ENCODE peak calls at places on chromosomes 12 and 14, in six cellular contexts. A is A673; Z is mucosa of descending colon; P is CD4-positive, alpha-beta memory T cell; K is OCI-LY7; C is uterus. M is an unnamed sample. For H3K4me1 and H3K9me3, the result is how much of the 10 kb centered on the place peaks cover.

GRCh38 chr12:32270818-32271710 is 128.3 kb upstream of the FGD4 start:
- DNase-seq in A (peak), Z (no peak), P (no peak), K (peak), C (no peak), M (no peak)

GRCh38 chr14:50423529-50423928 is 26.8 kb upstream of the CDKL1 start:
- DNase-seq in A (no peak), Z (no peak), P (no peak), K (no peak), C (no peak), M (no peak)

GRCh38 chr14:54776361-54777001 is 126.1 kb downstream of the GCH1 start:
- DNase-seq in A (peak), Z (peak), P (peak), K (no peak), C (no peak), M (peak)

GRCh38 chr12:68451261-68452091 is 119.3 kb upstream of the MDM1 start:
- DNase-seq in A (peak), Z (no peak), P (peak), K (no peak), C (peak), M (peak)

GRCh38 chr14:57382283-57382682 is 8.1 kb upstream of the NAA30 start:
- DNase-seq in A (peak), Z (no peak), P (no peak), K (no peak), C (no peak), M (no peak)

GRCh38 chr12:6941786-6942185 is 1.8 kb upstream of the RNU7-1 start:
- DNase-seq in A (no peak), Z (peak), P (no peak), K (no peak), C (peak), M (no peak)

GRCh38 chr12:58521796-58522195 is 398.5 kb downstream of the LRIG3 start:
- DNase-seq in A (no peak), Z (no peak), P (no peak), K (no peak), C (no peak), M (no peak)

GRCh38 chr12:59056931-59057330 is 136.6 kb upstream of the LRIG3 start:
- DNase-seq in A (no peak), Z (no peak), P (no peak), K (no peak), C (no peak), M (no peak)

GRCh38 chr12:5254703-5255102 is 177.2 kb upstream of the NTF3 start:
- DNase-seq in A (no peak), Z (no peak), P (no peak), K (no peak), C (no peak), M (no peak)

GRCh38 chr12:98182791-98183190 is 332.6 kb upstream of the TMPO start:
- DNase-seq in A (peak), Z (no peak), P (no peak), K (no peak), C (no peak), M (no peak)

GRCh38 chr12:40016960-40017359 is 88.9 kb downstream of the SLC2A13 start:
- DNase-seq in A (peak), Z (no peak), P (no peak), K (no peak), C (no peak), M (no peak)

GRCh38 chr14:26597136-26598080 is at the start of gene NOVA1:
- DNase-seq in A (no peak), Z (peak), P (no peak), K (no peak), C (peak), M (peak)

GRCh38 chr14:87996276-87996592 is 3.3 kb upstream of the GALC start:
- DNase-seq in A (no peak), Z (no peak), P (no peak), K (no peak), C (no peak), M (no peak)

GRCh38 chr12:120381752-120382419 is 12.9 kb upstream of the MSI1 start:
- DNase-seq in A (no peak), Z (no peak), P (no peak), K (no peak), C (no peak), M (no peak)

GRCh38 chr12:90058721-90059120 is 350.1 kb upstream of the ATP2B1 start:
- DNase-seq in A (peak), Z (no peak), P (no peak), K (no peak), C (no peak), M (no peak)

GRCh38 chr12:76964784-76965571 is 86.2 kb upstream of the CSRP2 start:
- DNase-seq in A (no peak), Z (no peak), P (no peak), K (no peak), C (no peak), M (no peak)

GRCh38 chr14:68249534-68250517 is 430.2 kb downstream of the RAD51B start:
- DNase-seq in A (peak), Z (no peak), P (no peak), K (no peak), C (no peak), M (no peak)

GRCh38 chr12:124480469-124481256 is 86.7 kb downstream of the NCOR2 start:
- DNase-seq in A (no peak), Z (peak), P (peak), K (peak), C (peak), M (peak)

GRCh38 chr12:131572626-131573025 is 138.3 kb upstream of the SFSWAP start:
- DNase-seq in A (no peak), Z (no peak), P (no peak), K (no peak), C (no peak), M (no peak)

GRCh38 chr12:26564391-26564790 is 268.6 kb downstream of the ITPR2 start:
- DNase-seq in A (no peak), Z (no peak), P (no peak), K (no peak), C (no peak), M (no peak)

GRCh38 chr14:97301931-97302559 is 504.9 kb downstream of the VRK1 start:
- DNase-seq in A (peak), Z (no peak), P (no peak), K (no peak), C (no peak), M (no peak)

GRCh38 chr12:66367015-66367667 is 64.8 kb downstream of the HELB start:
- DNase-seq in A (no peak), Z (no peak), P (no peak), K (no peak), C (no peak), M (no peak)

GRCh38 chr14:88793259-88793625 is 489 bp upstream of the EML5 start:
- DNase-seq in A (no peak), Z (no peak), P (no peak), K (no peak), C (peak), M (no peak)

GRCh38 chr12:92603741-92604432 is 98.9 kb upstream of the PLEKHG7 start:
- DNase-seq in A (no peak), Z (no peak), P (no peak), K (no peak), C (no peak), M (no peak)

GRCh38 chr12:52074006-52074405 is 4.2 kb downstream of the ATG101 start:
- DNase-seq in A (peak), Z (no peak), P (no peak), K (no peak), C (no peak), M (peak)

GRCh38 chr14:60195179-60195810 is 30.1 kb upstream of the DHRS7 start:
- DNase-seq in A (no peak), Z (no peak), P (no peak), K (peak), C (no peak), M (no peak)

GRCh38 chr12:74538491-74539258 is 1.0 kb downstream of the ATXN7L3B start:
- DNase-seq in A (no peak), Z (peak), P (peak), K (peak), C (no peak), M (no peak)

GRCh38 chr12:69064734-69065413 is 131.9 kb upstream of the CPM start:
- DNase-seq in A (no peak), Z (no peak), P (no peak), K (no peak), C (no peak), M (no peak)

GRCh38 chr14:91252901-91253794 is 8.6 kb upstream of the GPR68 start:
- DNase-seq in A (no peak), Z (peak), P (no peak), K (peak), C (no peak), M (no peak)

GRCh38 chr12:89067436-89067835 is 284.9 kb downstream of the DUSP6 start:
- DNase-seq in A (no peak), Z (no peak), P (no peak), K (no peak), C (no peak), M (no peak)

DNA sequence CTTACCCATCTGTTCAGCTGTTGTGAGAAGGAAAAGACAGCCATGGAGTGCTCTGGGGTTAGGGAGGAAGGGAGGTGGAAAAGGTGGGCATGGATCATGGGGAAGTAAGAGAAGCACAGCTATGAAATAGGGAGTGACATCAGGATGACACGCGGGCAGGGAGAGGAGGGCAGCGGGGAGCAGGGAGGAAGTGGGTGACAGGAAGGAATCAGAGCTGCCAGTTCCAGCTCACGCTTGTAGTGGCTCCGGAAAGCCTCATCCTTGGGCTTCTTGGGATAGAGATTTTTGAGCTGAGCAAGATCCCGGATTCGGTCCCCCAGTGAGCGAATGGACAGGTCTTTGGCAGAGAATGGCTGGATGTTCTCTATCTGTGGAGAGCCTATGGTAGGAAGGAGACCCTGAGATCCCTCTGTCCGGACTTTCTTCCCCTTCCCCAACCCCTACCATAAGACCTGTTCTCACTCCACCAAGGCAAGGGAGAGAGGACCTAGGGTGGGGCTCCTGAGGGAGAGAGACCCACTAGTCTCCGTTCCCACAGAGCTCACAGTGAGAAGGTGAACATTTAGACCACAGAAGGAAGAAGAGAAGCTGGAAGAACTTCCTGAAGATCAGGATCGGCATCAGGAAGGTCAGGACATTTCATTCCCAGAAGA is 10.3 kb downstream of the NAB2 start:
- DNase-seq in A (no peak), Z (no peak), P (no peak), K (no peak), C (no peak), M (no peak)
- H3K4me1 ChIP-seq in A (under half), Z (under half), P (under half), K (under half), C (under half), M (under half)

DNA sequence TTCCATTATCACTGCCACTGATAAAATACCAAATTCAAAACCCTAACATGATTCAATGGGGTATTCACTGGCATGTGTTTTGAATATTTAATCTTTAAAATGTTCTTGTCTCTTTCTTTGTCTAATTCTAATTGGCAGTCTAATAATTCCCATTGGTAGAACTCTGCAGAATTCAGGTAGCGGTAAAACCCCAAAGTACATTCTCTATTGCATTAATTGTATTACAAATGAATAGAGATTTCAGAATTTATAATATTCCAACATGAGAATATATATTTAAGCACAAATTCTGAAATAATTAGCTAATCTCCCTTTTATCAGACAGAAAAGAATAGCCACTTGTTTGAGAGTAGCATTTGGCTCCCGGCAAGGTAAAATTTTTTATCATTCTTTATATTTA is at the start of gene OR4N5:
- DNase-seq in A (no peak), Z (no peak), P (no peak), K (no peak), C (no peak), M (no peak)
- H3K9me3 ChIP-seq in A (under half), Z (under half), P (under half), K (under half), C (under half), M (under half)

DNA sequence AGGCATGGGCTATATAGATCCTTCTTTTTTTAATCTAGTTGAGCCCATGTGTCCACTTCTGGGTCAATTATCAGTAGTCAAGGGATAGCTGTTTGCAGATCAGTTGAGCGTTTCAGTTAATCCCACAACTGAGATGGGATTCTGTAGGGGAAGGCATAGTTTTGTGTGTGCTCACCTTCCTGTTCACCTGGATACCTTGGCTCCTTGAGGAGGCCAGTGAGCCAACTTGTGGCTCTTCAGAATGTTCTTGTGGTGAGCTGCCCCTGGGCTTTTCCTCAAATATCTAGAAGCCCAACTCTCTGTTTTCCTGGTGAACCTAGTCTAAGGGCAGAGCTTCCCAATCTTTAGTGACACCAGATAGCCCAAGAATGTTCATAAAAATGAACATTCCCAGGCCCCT is 302.9 kb upstream of the TBX3 start:
- DNase-seq in A (no peak), Z (no peak), P (no peak), K (no peak), C (no peak), M (no peak)
- H3K4me3 ChIP-seq in A (no peak), Z (no peak), P (no peak), K (no peak), C (no peak), M (no peak)

GRCh38 chr14:33454707-33455106 is 496.2 kb downstream of the EGLN3 start:
- DNase-seq in A (no peak), Z (peak), P (no peak), K (no peak), C (no peak), M (no peak)
- H3K4me1 ChIP-seq in A (under half), Z (under half), P (under half), K (under half), C (under half), M (under half)

GRCh38 chr12:38155526-38156496 is 160.8 kb upstream of the ALG10B start:
- DNase-seq in A (no peak), Z (no peak), P (no peak), K (no peak), C (no peak), M (peak)

GRCh38 chr12:38156497-38157245 is 159.9 kb upstream of the ALG10B start:
- DNase-seq in A (no peak), Z (no peak), P (no peak), K (no peak), C (no peak), M (no peak)

GRCh38 chr12:38158428-38159091 is 158.0 kb upstream of the ALG10B start:
- DNase-seq in A (no peak), Z (no peak), P (no peak), K (no peak), C (no peak), M (no peak)

GRCh38 chr12:38157933-38158401 is 158.6 kb upstream of the ALG10B start:
- DNase-seq in A (no peak), Z (no peak), P (no peak), K (no peak), C (no peak), M (no peak)

DNA sequence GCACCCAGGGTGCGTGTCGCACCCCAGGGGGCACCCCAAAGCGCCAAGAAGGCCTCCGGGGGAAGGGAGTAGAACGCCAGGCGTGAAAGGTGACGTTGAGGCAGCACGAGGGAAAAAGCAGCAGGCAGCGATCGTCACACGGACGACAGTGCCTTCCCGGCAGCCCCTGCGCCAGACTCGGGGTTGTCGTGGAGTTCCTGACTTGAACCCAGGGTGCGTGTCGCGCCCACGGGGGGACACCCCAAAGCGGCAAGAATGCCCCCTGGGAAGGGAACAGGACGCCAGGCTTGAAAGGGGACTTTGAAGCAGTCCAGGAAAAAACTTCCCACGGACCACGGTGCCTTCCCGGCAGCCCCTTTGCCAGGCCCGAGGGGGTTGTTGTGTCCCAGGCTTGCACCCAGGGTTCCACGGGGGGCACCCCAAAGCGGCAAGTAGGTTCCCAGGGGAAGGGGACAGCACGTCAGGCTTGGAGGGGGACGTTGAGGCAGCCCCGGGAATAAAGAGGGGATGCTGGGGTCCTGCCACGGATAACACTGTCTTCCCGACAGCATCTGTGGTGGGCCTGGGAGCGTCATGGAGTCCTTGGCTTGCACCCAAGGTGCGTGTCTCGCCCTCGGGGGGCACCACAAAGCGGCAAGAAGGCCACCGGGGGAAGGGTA is 159.2 kb upstream of the ALG10B start:
- DNase-seq in A (no peak), Z (no peak), P (no peak), K (no peak), C (no peak), M (no peak)
- H3K9me3 ChIP-seq in A (under half), Z (under half), P (under half), K (under half), C (under half), M (under half)

DNA sequence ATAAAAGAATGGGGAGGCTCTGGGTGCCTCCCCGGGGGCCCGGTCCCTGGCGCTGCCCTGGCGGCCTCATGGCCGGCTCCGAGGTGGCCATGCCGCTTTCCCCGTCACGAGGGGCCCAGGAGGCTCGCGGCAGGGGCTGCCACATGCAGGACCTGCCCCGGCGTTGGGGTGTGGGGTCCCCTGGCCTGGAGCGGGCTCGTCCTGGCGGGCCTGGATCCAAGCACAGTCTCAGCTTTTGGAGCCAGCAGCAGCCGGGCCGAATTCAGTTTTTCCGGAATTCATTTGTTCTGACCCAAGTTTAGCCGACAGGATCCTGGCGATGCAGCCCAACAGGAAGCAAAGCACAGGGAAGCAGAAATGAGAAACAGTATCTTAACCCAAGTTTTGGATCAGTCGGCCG is 26.4 kb upstream of the AEBP2 start:
- DNase-seq in A (no peak), Z (no peak), P (no peak), K (no peak), C (no peak), M (peak)
- H3K4me3 ChIP-seq in A (no peak), Z (no peak), P (no peak), K (no peak), C (no peak), M (no peak)

DNA sequence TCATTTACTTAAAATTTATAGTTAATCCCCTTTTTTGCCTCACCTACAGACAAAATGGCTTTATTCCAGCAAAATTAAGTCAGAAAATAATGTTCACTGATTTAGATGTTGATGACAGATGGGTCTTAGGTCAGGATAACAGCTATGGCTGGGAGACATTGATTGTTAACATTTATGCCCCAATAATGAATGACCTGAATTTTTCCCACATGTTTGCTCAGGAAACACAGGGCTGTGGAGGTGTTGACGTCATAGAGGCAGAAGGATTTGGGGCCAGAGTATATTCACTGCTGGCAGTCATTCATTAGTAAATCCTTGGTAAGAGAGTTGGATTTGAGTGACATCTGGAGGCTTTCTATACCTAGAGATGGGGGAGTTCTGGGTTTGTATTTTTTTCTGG is 121.3 kb downstream of the PDE3A start:
- DNase-seq in A (no peak), Z (no peak), P (no peak), K (no peak), C (no peak), M (no peak)
- H3K4me1 ChIP-seq in A (under half), Z (under half), P (under half), K (under half), C (under half), M (under half)